ENCODE peak calls at places on chromosomes 12 and 14, in seven cellular contexts. One of them, this sample, is unnamed.

GRCh38 chr12:64781374-64782029 is 22.3 kb upstream of the GNS start:
- DNase-seq in colonic mucosa: peak
- DNase-seq in fibroblast of lung: peak
- DNase-seq in endothelial cell of umbilical vein: peak
- DNase-seq in IMR-90: no peak
- DNase-seq in neural progenitor cell: peak
- DNase-seq in DND-41: no peak
- DNase-seq in this sample: no peak

GRCh38 chr12:104177663-104178501 is 37.7 kb upstream of the TXNRD1 start:
- DNase-seq in fibroblast of lung: peak
- DNase-seq in endothelial cell of umbilical vein: peak
- DNase-seq in IMR-90: peak
- DNase-seq in DND-41: peak
- DNase-seq in neural progenitor cell: no peak
- DNase-seq in colonic mucosa: peak
- DNase-seq in this sample: peak

GRCh38 chr12:47742253-47742825 is 16.3 kb downstream of the RAPGEF3 start:
- DNase-seq in fibroblast of lung: no peak
- DNase-seq in colonic mucosa: peak
- DNase-seq in IMR-90: no peak
- DNase-seq in DND-41: peak
- DNase-seq in neural progenitor cell: peak
- DNase-seq in endothelial cell of umbilical vein: peak
- DNase-seq in this sample: peak

GRCh38 chr14:75229923-75230792 is 48.5 kb upstream of the FOS start:
- DNase-seq in neural progenitor cell: peak
- DNase-seq in fibroblast of lung: peak
- DNase-seq in endothelial cell of umbilical vein: peak
- DNase-seq in DND-41: peak
- DNase-seq in colonic mucosa: peak
- DNase-seq in IMR-90: peak
- DNase-seq in this sample: peak

GRCh38 chr14:34770901-34771300 is 56.5 kb upstream of the CFL2 start:
- DNase-seq in fibroblast of lung: peak
- DNase-seq in DND-41: no peak
- DNase-seq in endothelial cell of umbilical vein: no peak
- DNase-seq in colonic mucosa: no peak
- DNase-seq in neural progenitor cell: no peak
- DNase-seq in IMR-90: no peak
- DNase-seq in this sample: no peak

GRCh38 chr12:11408096-11408495 is 12.7 kb upstream of the PRB2 start:
- DNase-seq in colonic mucosa: no peak
- DNase-seq in fibroblast of lung: no peak
- DNase-seq in DND-41: no peak
- DNase-seq in neural progenitor cell: no peak
- DNase-seq in IMR-90: no peak
- DNase-seq in endothelial cell of umbilical vein: no peak
- DNase-seq in this sample: no peak

GRCh38 chr14:96051642-96052540 is 12.7 kb downstream of the C14orf132 start:
- DNase-seq in neural progenitor cell: peak
- DNase-seq in DND-41: peak
- DNase-seq in endothelial cell of umbilical vein: no peak
- DNase-seq in colonic mucosa: no peak
- DNase-seq in IMR-90: peak
- DNase-seq in fibroblast of lung: no peak
- DNase-seq in this sample: no peak

GRCh38 chr12:22318122-22318737 is 16.3 kb downstream of the ST8SIA1 start:
- DNase-seq in neural progenitor cell: peak
- DNase-seq in DND-41: no peak
- DNase-seq in IMR-90: peak
- DNase-seq in colonic mucosa: no peak
- DNase-seq in endothelial cell of umbilical vein: no peak
- DNase-seq in fibroblast of lung: peak
- DNase-seq in this sample: no peak

GRCh38 chr12:4145990-4146859 is 127.3 kb upstream of the CCND2 start:
- DNase-seq in neural progenitor cell: no peak
- DNase-seq in fibroblast of lung: no peak
- DNase-seq in IMR-90: no peak
- DNase-seq in endothelial cell of umbilical vein: no peak
- DNase-seq in colonic mucosa: no peak
- DNase-seq in DND-41: no peak
- DNase-seq in this sample: no peak

GRCh38 chr14:51368721-51369163 is 128.7 kb downstream of the TMX1 start:
- DNase-seq in endothelial cell of umbilical vein: no peak
- DNase-seq in fibroblast of lung: peak
- DNase-seq in colonic mucosa: no peak
- DNase-seq in IMR-90: peak
- DNase-seq in DND-41: no peak
- DNase-seq in neural progenitor cell: no peak
- DNase-seq in this sample: no peak

GRCh38 chr14:87175175-87175574 is 817.8 kb downstream of the GALC start:
- DNase-seq in fibroblast of lung: no peak
- DNase-seq in colonic mucosa: no peak
- DNase-seq in DND-41: no peak
- DNase-seq in IMR-90: no peak
- DNase-seq in endothelial cell of umbilical vein: no peak
- DNase-seq in neural progenitor cell: no peak
- DNase-seq in this sample: no peak

GRCh38 chr14:89870335-89870734 is 84.2 kb downstream of the EFCAB11 start:
- DNase-seq in neural progenitor cell: no peak
- DNase-seq in colonic mucosa: no peak
- DNase-seq in endothelial cell of umbilical vein: no peak
- DNase-seq in fibroblast of lung: peak
- DNase-seq in IMR-90: peak
- DNase-seq in DND-41: no peak
- DNase-seq in this sample: no peak

GRCh38 chr12:47754881-47755280 is 3.8 kb downstream of the RAPGEF3 start:
- DNase-seq in endothelial cell of umbilical vein: no peak
- DNase-seq in colonic mucosa: peak
- DNase-seq in IMR-90: no peak
- DNase-seq in neural progenitor cell: no peak
- DNase-seq in DND-41: no peak
- DNase-seq in fibroblast of lung: no peak
- DNase-seq in this sample: peak

GRCh38 chr14:75452900-75453816 is 25.3 kb downstream of the JDP2 start:
- DNase-seq in endothelial cell of umbilical vein: peak
- DNase-seq in IMR-90: peak
- DNase-seq in DND-41: no peak
- DNase-seq in colonic mucosa: no peak
- DNase-seq in fibroblast of lung: peak
- DNase-seq in neural progenitor cell: peak
- DNase-seq in this sample: peak

GRCh38 chr12:31868980-31869379 is 90.2 kb upstream of the RESF1 start:
- DNase-seq in IMR-90: peak
- DNase-seq in neural progenitor cell: no peak
- DNase-seq in fibroblast of lung: peak
- DNase-seq in DND-41: no peak
- DNase-seq in endothelial cell of umbilical vein: peak
- DNase-seq in colonic mucosa: no peak
- DNase-seq in this sample: no peak

GRCh38 chr12:96201272-96202227 is 7.4 kb downstream of the ELK3 start:
- DNase-seq in IMR-90: no peak
- DNase-seq in DND-41: no peak
- DNase-seq in endothelial cell of umbilical vein: peak
- DNase-seq in neural progenitor cell: no peak
- DNase-seq in colonic mucosa: no peak
- DNase-seq in fibroblast of lung: no peak
- DNase-seq in this sample: no peak

GRCh38 chr14:104355949-104356737 is 217.8 kb downstream of the KIF26A start:
- DNase-seq in neural progenitor cell: no peak
- DNase-seq in endothelial cell of umbilical vein: no peak
- DNase-seq in IMR-90: no peak
- DNase-seq in fibroblast of lung: no peak
- DNase-seq in DND-41: no peak
- DNase-seq in colonic mucosa: no peak
- DNase-seq in this sample: no peak

GRCh38 chr12:131249291-131250027 is 295.8 kb downstream of the ADGRD1 start:
- DNase-seq in colonic mucosa: no peak
- DNase-seq in neural progenitor cell: no peak
- DNase-seq in DND-41: no peak
- DNase-seq in endothelial cell of umbilical vein: no peak
- DNase-seq in IMR-90: no peak
- DNase-seq in fibroblast of lung: no peak
- DNase-seq in this sample: peak

GRCh38 chr12:21502164-21502496 is 541 bp downstream of the GOLT1B start:
- DNase-seq in neural progenitor cell: no peak
- DNase-seq in DND-41: peak
- DNase-seq in IMR-90: peak
- DNase-seq in endothelial cell of umbilical vein: peak
- DNase-seq in fibroblast of lung: peak
- DNase-seq in colonic mucosa: peak
- DNase-seq in this sample: peak

GRCh38 chr14:32940066-32940651 is 1.5 kb downstream of the NPAS3 start:
- DNase-seq in endothelial cell of umbilical vein: peak
- DNase-seq in neural progenitor cell: peak
- DNase-seq in DND-41: no peak
- DNase-seq in colonic mucosa: no peak
- DNase-seq in fibroblast of lung: peak
- DNase-seq in IMR-90: no peak
- DNase-seq in this sample: no peak

GRCh38 chr14:52583544-52583943 is 30.9 kb downstream of the GPR137C start:
- DNase-seq in endothelial cell of umbilical vein: no peak
- DNase-seq in neural progenitor cell: no peak
- DNase-seq in IMR-90: peak
- DNase-seq in DND-41: no peak
- DNase-seq in colonic mucosa: no peak
- DNase-seq in fibroblast of lung: peak
- DNase-seq in this sample: no peak

GRCh38 chr12:6323995-6324711 is 13.7 kb downstream of the PLEKHG6 start:
- DNase-seq in DND-41: no peak
- DNase-seq in IMR-90: no peak
- DNase-seq in neural progenitor cell: no peak
- DNase-seq in endothelial cell of umbilical vein: no peak
- DNase-seq in colonic mucosa: no peak
- DNase-seq in fibroblast of lung: no peak
- DNase-seq in this sample: no peak

GRCh38 chr12:6323340-6323994 is 13.0 kb downstream of the PLEKHG6 start:
- DNase-seq in fibroblast of lung: peak
- DNase-seq in endothelial cell of umbilical vein: peak
- DNase-seq in DND-41: peak
- DNase-seq in IMR-90: peak
- DNase-seq in neural progenitor cell: peak
- DNase-seq in colonic mucosa: no peak
- DNase-seq in this sample: no peak

GRCh38 chr12:6327159-6327558 is 14.7 kb downstream of the TNFRSF1A start:
- DNase-seq in IMR-90: no peak
- DNase-seq in neural progenitor cell: no peak
- DNase-seq in colonic mucosa: no peak
- DNase-seq in endothelial cell of umbilical vein: no peak
- DNase-seq in DND-41: no peak
- DNase-seq in fibroblast of lung: no peak
- DNase-seq in this sample: no peak

GRCh38 chr12:6326316-6326959 is 15.4 kb downstream of the TNFRSF1A start:
- DNase-seq in endothelial cell of umbilical vein: peak
- DNase-seq in DND-41: peak
- DNase-seq in colonic mucosa: no peak
- DNase-seq in neural progenitor cell: peak
- DNase-seq in IMR-90: peak
- DNase-seq in fibroblast of lung: no peak
- DNase-seq in this sample: no peak

GRCh38 chr12:6324936-6325750 is 14.7 kb downstream of the PLEKHG6 start:
- DNase-seq in endothelial cell of umbilical vein: peak
- DNase-seq in colonic mucosa: no peak
- DNase-seq in IMR-90: no peak
- DNase-seq in DND-41: no peak
- DNase-seq in neural progenitor cell: no peak
- DNase-seq in fibroblast of lung: no peak
- DNase-seq in this sample: no peak
- H3K27ac ChIP-seq in endothelial cell of umbilical vein: peak
- H3K27ac ChIP-seq in colonic mucosa: peak
- H3K27ac ChIP-seq in IMR-90: no peak
- H3K27ac ChIP-seq in DND-41: no peak
- H3K27ac ChIP-seq in neural progenitor cell: no peak
- H3K27ac ChIP-seq in fibroblast of lung: peak
- H3K27ac ChIP-seq in this sample: peak

GRCh38 chr12:106032141-106032925 is 106.4 kb downstream of the NUAK1 start:
- DNase-seq in endothelial cell of umbilical vein: no peak
- DNase-seq in neural progenitor cell: no peak
- DNase-seq in fibroblast of lung: peak
- DNase-seq in IMR-90: peak
- DNase-seq in colonic mucosa: no peak
- DNase-seq in DND-41: no peak
- DNase-seq in this sample: no peak
- TF ChIP-seq CTCF in endothelial cell of umbilical vein: no peak
- TF ChIP-seq CTCF in neural progenitor cell: no peak
- TF ChIP-seq CTCF in fibroblast of lung: no peak
- TF ChIP-seq CTCF in IMR-90: peak
- TF ChIP-seq CTCF in colonic mucosa: no peak
- TF ChIP-seq CTCF in DND-41: no peak
- TF ChIP-seq CTCF in this sample: no peak

GRCh38 chr14:61474671-61475070 is 153.3 kb downstream of the PRKCH start:
- DNase-seq in IMR-90: no peak
- DNase-seq in colonic mucosa: no peak
- DNase-seq in endothelial cell of umbilical vein: no peak
- DNase-seq in neural progenitor cell: no peak
- DNase-seq in fibroblast of lung: no peak
- DNase-seq in DND-41: no peak
- DNase-seq in this sample: no peak
- H3K9ac ChIP-seq in IMR-90: peak
- H3K9ac ChIP-seq in colonic mucosa: no peak
- H3K9ac ChIP-seq in endothelial cell of umbilical vein: no peak
- H3K9ac ChIP-seq in neural progenitor cell: no peak
- H3K9ac ChIP-seq in fibroblast of lung: no peak
- H3K9ac ChIP-seq in DND-41: no peak
- H3K9ac ChIP-seq in this sample: no peak

GRCh38 chr12:112551681-112552080 is 132.9 kb downstream of the PTPN11 start:
- DNase-seq in DND-41: no peak
- DNase-seq in colonic mucosa: no peak
- DNase-seq in neural progenitor cell: no peak
- DNase-seq in IMR-90: no peak
- DNase-seq in fibroblast of lung: no peak
- DNase-seq in endothelial cell of umbilical vein: no peak
- DNase-seq in this sample: no peak
- H3K27ac ChIP-seq in DND-41: no peak
- H3K27ac ChIP-seq in colonic mucosa: no peak
- H3K27ac ChIP-seq in neural progenitor cell: no peak
- H3K27ac ChIP-seq in IMR-90: no peak
- H3K27ac ChIP-seq in fibroblast of lung: no peak
- H3K27ac ChIP-seq in endothelial cell of umbilical vein: no peak
- H3K27ac ChIP-seq in this sample: no peak

This sample was measured in kidney.